ENCODE peak calls at places on chromosome 5, in eight cellular contexts. U, D, S, K, Z, E, A and X are unnamed samples.

GRCh38 chr5:51694826-51695225 is 311.6 kb downstream of the ISL1 start:
- DNase-seq in S (no peak), E (no peak), A (no peak), D (no peak), K (no peak), U (no peak), Z (no peak), X (no peak)

GRCh38 chr5:174622067-174622466 is 102.3 kb upstream of the MSX2 start:
- DNase-seq in Z (no peak), D (no peak), A (no peak), U (no peak), S (no peak), E (no peak), K (no peak), X (no peak)

GRCh38 chr5:56698463-56699381 is 116.6 kb upstream of the MAP3K1 start:
- DNase-seq in D (no peak), S (no peak), E (no peak), U (no peak), Z (no peak), K (no peak), A (no peak), X (no peak)

GRCh38 chr5:178786859-178787499 is 56.5 kb upstream of the ZNF354A start:
- DNase-seq in A (no peak), K (no peak), Z (no peak), S (no peak), D (no peak), E (no peak), U (peak; percentile 21), X (no peak)

GRCh38 chr5:28896949-28897348 is 1858.6 kb upstream of the CDH9 start:
- DNase-seq in E (no peak), Z (no peak), K (no peak), A (no peak), S (no peak), U (no peak), D (no peak), X (no peak)

GRCh38 chr5:150734579-150735384 is 24.0 kb downstream of the DCTN4 start:
- DNase-seq in D (peak; percentile 41), S (no peak), K (peak; percentile 57), A (peak; percentile 17), E (peak; percentile 37), U (peak; percentile 97), Z (no peak), X (no peak)

GRCh38 chr5:72584466-72584865 is 77.3 kb upstream of the ZNF366 start:
- DNase-seq in U (no peak), Z (no peak), E (no peak), S (no peak), K (no peak), A (peak; percentile 60), D (no peak), X (no peak)

GRCh38 chr5:32170303-32171170 is 3.6 kb downstream of the GOLPH3 start:
- DNase-seq in E (no peak), K (no peak), S (no peak), U (no peak), D (no peak), Z (no peak), A (no peak), X (no peak)

GRCh38 chr5:69189162-69190086 is at the start of gene CENPH:
- DNase-seq in S (peak; percentile 77), E (peak; percentile 80), Z (peak; percentile 54), D (peak; percentile 93), A (peak; percentile 92), U (peak; percentile 94), K (peak; percentile 86), X (peak; percentile 74)

GRCh38 chr5:154791535-154791934 is 36.4 kb downstream of the LARP1 start:
- DNase-seq in Z (no peak), A (no peak), U (no peak), E (no peak), K (no peak), D (no peak), S (no peak), X (no peak)

GRCh38 chr5:1325870-1326546 is 18.9 kb downstream of the CLPTM1L start:
- DNase-seq in D (peak; percentile 20), K (no peak), A (no peak), Z (no peak), S (no peak), E (no peak), U (no peak), X (no peak)

GRCh38 chr5:123718238-123718637 is 206.3 kb downstream of the CSNK1G3 start:
- DNase-seq in U (no peak), Z (no peak), K (no peak), A (no peak), D (no peak), E (no peak), S (no peak), X (no peak)

GRCh38 chr5:54324651-54325271 is 14.4 kb upstream of the ARL15 start:
- DNase-seq in E (no peak), D (no peak), K (no peak), A (no peak), U (no peak), Z (no peak), S (no peak), X (no peak)

GRCh38 chr5:149948988-149949387 is 4.4 kb upstream of the PDE6A start:
- DNase-seq in A (no peak), K (no peak), U (no peak), S (no peak), D (no peak), Z (no peak), E (no peak), X (no peak)

GRCh38 chr5:95900383-95900958 is 61.2 kb downstream of the ELL2 start:
- DNase-seq in A (no peak), U (no peak), K (no peak), S (no peak), D (no peak), Z (no peak), E (no peak), X (no peak)

GRCh38 chr5:127031863-127032232 is 1.5 kb upstream of the MARCHF3 start:
- DNase-seq in U (peak; percentile 22), A (no peak), E (no peak), Z (no peak), K (no peak), D (no peak), S (no peak), X (no peak)

GRCh38 chr5:163658702-163659567 is 153.5 kb downstream of the MAT2B start:
- DNase-seq in K (no peak), E (no peak), A (no peak), S (no peak), D (no peak), U (no peak), Z (no peak), X (no peak)

GRCh38 chr5:24642022-24642421 is 2.8 kb downstream of the CDH10 start:
- DNase-seq in Z (no peak), K (no peak), D (no peak), A (no peak), U (peak; percentile 51), E (no peak), S (no peak), X (no peak)

DNA sequence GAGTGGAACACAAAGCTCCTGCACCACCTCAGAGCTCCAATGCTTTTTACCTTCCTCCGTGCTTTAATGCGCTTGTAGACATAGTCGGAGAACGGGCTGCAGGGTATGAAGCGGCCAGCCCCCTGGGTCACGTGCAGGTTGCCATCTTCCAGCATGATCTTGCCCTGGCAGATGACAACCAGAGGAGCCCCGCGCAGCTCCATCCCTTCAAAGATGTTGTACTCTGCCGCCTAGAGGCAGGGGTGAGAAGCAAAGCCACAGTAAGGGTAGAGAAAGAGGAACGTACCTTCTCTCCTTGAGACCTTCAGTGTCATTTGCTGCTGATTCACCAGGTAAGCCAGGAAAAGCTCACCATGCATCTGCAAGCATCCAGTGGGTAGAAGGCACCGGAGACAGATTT is 112.3 kb downstream of the DPYSL3 start:
- DNase-seq in S (no peak), A (no peak), Z (no peak), E (no peak), U (peak; percentile 25), D (no peak), K (no peak), X (no peak)
- TF ChIP-seq CTCF in S (no peak), A (no peak), Z (peak; percentile 61), E (no peak), U (peak; percentile 31), D (no peak), K (no peak), X (no peak)

GRCh38 chr5:36090033-36090432 is 23.4 kb upstream of the UGT3A2 start:
- DNase-seq in A (no peak), S (no peak), E (no peak), D (no peak), Z (peak; percentile 33), K (no peak), U (peak; percentile 63), X (no peak)
- TF ChIP-seq CTCF in A (peak; percentile 43), S (no peak), E (peak; percentile 15), D (no peak), Z (peak; percentile 75), K (peak; percentile 13), U (peak; percentile 56), X (no peak)

GRCh38 chr5:62211405-62211804 is 94.6 kb upstream of the KIF2A start:
- DNase-seq in A (no peak), Z (no peak), E (no peak), D (no peak), S (no peak), U (no peak), K (no peak), X (no peak)
- TF ChIP-seq CTCF in A (no peak), Z (no peak), E (no peak), D (no peak), S (no peak), U (no peak), K (no peak), X (no peak)

GRCh38 chr5:88834499-88834898 is 48.5 kb downstream of the MEF2C start:
- DNase-seq in E (no peak), A (no peak), Z (no peak), D (no peak), K (no peak), S (no peak), U (no peak), X (no peak)

GRCh38 chr5:88831856-88832255 is 51.1 kb downstream of the MEF2C start:
- DNase-seq in Z (no peak), S (no peak), A (no peak), D (no peak), K (no peak), E (no peak), U (no peak), X (no peak)

GRCh38 chr5:88836195-88836838 is 46.7 kb downstream of the MEF2C start:
- DNase-seq in E (peak; percentile 21), S (no peak), A (no peak), D (no peak), U (no peak), Z (no peak), K (peak; percentile 32), X (no peak)

GRCh38 chr5:88834108-88834462 is 48.9 kb downstream of the MEF2C start:
- DNase-seq in S (no peak), D (no peak), U (no peak), K (no peak), E (no peak), A (no peak), Z (no peak), X (no peak)

DNA sequence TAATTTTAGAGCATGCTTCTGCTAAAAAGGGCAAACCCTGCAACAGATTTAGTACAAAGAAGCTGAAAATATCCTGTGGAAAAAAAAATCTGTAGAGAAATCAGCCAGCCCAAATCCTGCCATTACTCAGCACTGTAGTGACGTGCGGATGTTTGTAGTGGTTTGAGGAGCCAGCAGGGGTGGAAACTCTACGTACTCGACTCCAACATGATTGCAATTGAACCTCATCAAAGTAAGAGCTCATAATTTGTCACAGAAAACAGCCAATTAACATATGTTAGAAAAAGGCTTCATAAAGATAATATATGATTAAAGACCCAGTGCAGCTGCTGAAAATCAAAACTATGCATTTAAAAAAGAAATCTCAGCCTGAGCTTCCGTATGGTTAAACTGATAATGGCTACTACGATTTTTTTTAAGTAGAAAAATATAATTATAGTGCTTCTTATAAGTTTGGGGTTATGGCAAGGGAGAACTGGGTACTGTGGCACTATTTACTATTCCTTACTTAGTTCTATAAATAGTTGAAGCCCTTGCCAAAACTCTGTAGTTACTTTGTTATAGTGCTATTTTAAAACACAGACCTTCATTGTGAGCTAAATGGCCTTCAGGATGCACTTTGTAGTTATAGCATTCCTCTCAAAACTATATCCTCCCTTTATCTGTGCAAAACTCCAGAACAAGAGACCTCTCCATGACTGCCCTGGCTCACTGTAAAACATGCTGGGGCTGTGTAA is 49.4 kb downstream of the MEF2C start:
- DNase-seq in Z (no peak), E (peak; percentile 62), S (no peak), D (no peak), U (no peak), A (no peak), K (peak; percentile 36), X (no peak)
- TF ChIP-seq CTCF in Z (no peak), E (no peak), S (no peak), D (no peak), U (no peak), A (no peak), K (no peak), X (no peak)